ENCODE peak calls at places on chromosome 17, in eight cellular contexts. One of them, this sample, is unnamed.

GRCh38 chr17:69314246-69315030 is 12.5 kb downstream of the ABCA5 start:
- DNase-seq in mucosa of descending colon: no peak
- DNase-seq in skeletal muscle cell: no peak
- DNase-seq in heart right ventricle: no peak
- DNase-seq in uterus: no peak
- DNase-seq in HL-60: no peak
- DNase-seq in left ventricle myocardium inferior: no peak
- DNase-seq in SJSA1: no peak
- DNase-seq in this sample: no peak

GRCh38 chr17:17628388-17629008 is 37.0 kb upstream of the PEMT start:
- DNase-seq in mucosa of descending colon: peak; percentile 65
- DNase-seq in skeletal muscle cell: no peak
- DNase-seq in heart right ventricle: no peak
- DNase-seq in uterus: no peak
- DNase-seq in HL-60: no peak
- DNase-seq in left ventricle myocardium inferior: no peak
- DNase-seq in SJSA1: no peak
- DNase-seq in this sample: no peak

GRCh38 chr17:8499171-8499570 is 63.5 kb downstream of the NDEL1 start:
- DNase-seq in mucosa of descending colon: no peak
- DNase-seq in skeletal muscle cell: no peak
- DNase-seq in heart right ventricle: no peak
- DNase-seq in uterus: no peak
- DNase-seq in HL-60: no peak
- DNase-seq in left ventricle myocardium inferior: no peak
- DNase-seq in SJSA1: no peak
- DNase-seq in this sample: no peak

GRCh38 chr17:49290690-49291326 is 60.2 kb upstream of the PHOSPHO1 start:
- DNase-seq in mucosa of descending colon: peak; percentile 55
- DNase-seq in skeletal muscle cell: peak; percentile 4
- DNase-seq in heart right ventricle: peak; percentile 17
- DNase-seq in uterus: no peak
- DNase-seq in HL-60: no peak
- DNase-seq in left ventricle myocardium inferior: no peak
- DNase-seq in SJSA1: peak; percentile 24
- DNase-seq in this sample: peak; percentile 21

GRCh38 chr17:44069974-44070454 is 521 bp upstream of the G6PC3 start:
- DNase-seq in mucosa of descending colon: no peak
- DNase-seq in skeletal muscle cell: no peak
- DNase-seq in heart right ventricle: no peak
- DNase-seq in uterus: no peak
- DNase-seq in HL-60: no peak
- DNase-seq in left ventricle myocardium inferior: no peak
- DNase-seq in SJSA1: no peak
- DNase-seq in this sample: peak; percentile 11

GRCh38 chr17:38455288-38455915 is 27.1 kb downstream of the ARHGAP23 start:
- DNase-seq in mucosa of descending colon: no peak
- DNase-seq in skeletal muscle cell: no peak
- DNase-seq in heart right ventricle: no peak
- DNase-seq in uterus: no peak
- DNase-seq in HL-60: no peak
- DNase-seq in left ventricle myocardium inferior: no peak
- DNase-seq in SJSA1: peak; percentile 49
- DNase-seq in this sample: no peak

GRCh38 chr17:16937431-16937830 is 34.5 kb downstream of the TNFRSF13B start:
- DNase-seq in mucosa of descending colon: no peak
- DNase-seq in skeletal muscle cell: no peak
- DNase-seq in heart right ventricle: no peak
- DNase-seq in uterus: no peak
- DNase-seq in HL-60: no peak
- DNase-seq in left ventricle myocardium inferior: peak; percentile 3
- DNase-seq in SJSA1: no peak
- DNase-seq in this sample: no peak

GRCh38 chr17:83195330-83196087 is 116.1 kb downstream of the METRNL start:
- DNase-seq in mucosa of descending colon: no peak
- DNase-seq in skeletal muscle cell: no peak
- DNase-seq in heart right ventricle: no peak
- DNase-seq in uterus: peak; percentile 36
- DNase-seq in HL-60: no peak
- DNase-seq in left ventricle myocardium inferior: peak; percentile 60
- DNase-seq in SJSA1: peak; percentile 69
- DNase-seq in this sample: no peak

GRCh38 chr17:37438141-37438540 is 31.5 kb downstream of the TADA2A start:
- DNase-seq in mucosa of descending colon: no peak
- DNase-seq in skeletal muscle cell: no peak
- DNase-seq in heart right ventricle: no peak
- DNase-seq in uterus: no peak
- DNase-seq in HL-60: no peak
- DNase-seq in left ventricle myocardium inferior: no peak
- DNase-seq in SJSA1: no peak
- DNase-seq in this sample: no peak

GRCh38 chr17:38773258-38773657 is 20.7 kb downstream of the PSMB3 start:
- DNase-seq in mucosa of descending colon: no peak
- DNase-seq in skeletal muscle cell: no peak
- DNase-seq in heart right ventricle: no peak
- DNase-seq in uterus: no peak
- DNase-seq in HL-60: no peak
- DNase-seq in left ventricle myocardium inferior: no peak
- DNase-seq in SJSA1: no peak
- DNase-seq in this sample: no peak

GRCh38 chr17:1068356-1068755 is 71.4 kb downstream of the TIMM22 start:
- DNase-seq in mucosa of descending colon: no peak
- DNase-seq in skeletal muscle cell: no peak
- DNase-seq in heart right ventricle: no peak
- DNase-seq in uterus: no peak
- DNase-seq in HL-60: no peak
- DNase-seq in left ventricle myocardium inferior: no peak
- DNase-seq in SJSA1: no peak
- DNase-seq in this sample: no peak

GRCh38 chr17:31008374-31009035 is 37.7 kb downstream of the RNF135 start:
- DNase-seq in mucosa of descending colon: peak; percentile 60
- DNase-seq in skeletal muscle cell: no peak
- DNase-seq in heart right ventricle: peak; percentile 42
- DNase-seq in uterus: peak; percentile 59
- DNase-seq in HL-60: peak; percentile 38
- DNase-seq in left ventricle myocardium inferior: peak; percentile 63
- DNase-seq in SJSA1: no peak
- DNase-seq in this sample: no peak

GRCh38 chr17:44956998-44957981 is 9.7 kb upstream of the KIF18B start:
- DNase-seq in mucosa of descending colon: no peak
- DNase-seq in skeletal muscle cell: no peak
- DNase-seq in heart right ventricle: no peak
- DNase-seq in uterus: no peak
- DNase-seq in HL-60: no peak
- DNase-seq in left ventricle myocardium inferior: no peak
- DNase-seq in SJSA1: no peak
- DNase-seq in this sample: no peak

DNA sequence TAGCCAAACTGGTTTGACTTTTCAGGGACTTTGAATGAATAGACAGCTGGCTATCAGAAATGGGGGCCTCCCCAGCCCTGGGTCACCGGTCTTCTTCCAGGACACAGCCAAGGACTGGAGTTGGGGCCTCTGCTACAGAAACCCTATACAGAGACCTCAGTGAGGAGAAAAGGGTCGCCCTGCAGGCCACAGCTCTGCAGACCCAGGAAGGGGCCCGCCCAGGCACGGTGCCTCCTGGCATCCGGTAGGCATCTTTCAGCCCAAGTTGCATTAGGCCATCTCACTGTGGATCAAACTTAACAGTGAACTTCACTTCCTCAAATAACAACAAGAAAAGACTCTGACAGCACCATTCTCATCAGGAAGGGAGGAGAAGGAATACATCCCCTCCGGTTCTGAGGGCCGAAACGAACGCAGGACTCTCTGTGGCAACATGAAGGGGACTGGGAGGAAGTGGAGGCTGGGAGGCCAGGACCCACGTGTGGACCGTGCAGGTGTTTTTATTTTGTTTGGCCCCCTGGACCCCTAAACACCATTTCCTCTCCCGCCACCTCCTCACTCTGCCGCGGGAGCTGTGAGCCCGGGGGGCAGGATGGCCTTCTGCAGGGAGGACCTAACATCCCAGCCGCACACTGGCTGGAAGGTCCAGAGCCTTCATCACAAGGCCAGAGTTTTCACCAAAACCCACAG is 7.2 kb downstream of the SLC38A10 start:
- DNase-seq in mucosa of descending colon: no peak
- DNase-seq in skeletal muscle cell: no peak
- DNase-seq in heart right ventricle: no peak
- DNase-seq in uterus: no peak
- DNase-seq in HL-60: no peak
- DNase-seq in left ventricle myocardium inferior: no peak
- DNase-seq in SJSA1: no peak
- DNase-seq in this sample: no peak
- H3K4me3 ChIP-seq in mucosa of descending colon: no peak overlapping the region
- H3K4me3 ChIP-seq in skeletal muscle cell: no peak overlapping the region
- H3K4me3 ChIP-seq in heart right ventricle: no peak overlapping the region
- H3K4me3 ChIP-seq in uterus: no peak overlapping the region
- H3K4me3 ChIP-seq in HL-60: no peak overlapping the region
- H3K4me3 ChIP-seq in left ventricle myocardium inferior: no peak overlapping the region
- H3K4me3 ChIP-seq in SJSA1: no peak overlapping the region
- H3K4me3 ChIP-seq in this sample: no peak overlapping the region

GRCh38 chr17:78361227-78361683 is 1.4 kb upstream of the SOCS3 start:
- DNase-seq in mucosa of descending colon: no peak
- DNase-seq in skeletal muscle cell: no peak
- DNase-seq in heart right ventricle: no peak
- DNase-seq in uterus: no peak
- DNase-seq in HL-60: no peak
- DNase-seq in left ventricle myocardium inferior: no peak
- DNase-seq in SJSA1: no peak
- DNase-seq in this sample: no peak
- H3K4me3 ChIP-seq in mucosa of descending colon: no peak overlapping the region
- H3K4me3 ChIP-seq in skeletal muscle cell: no peak overlapping the region
- H3K4me3 ChIP-seq in heart right ventricle: peak overlapping the region; percentile 72
- H3K4me3 ChIP-seq in uterus: no peak overlapping the region
- H3K4me3 ChIP-seq in HL-60: no peak overlapping the region
- H3K4me3 ChIP-seq in left ventricle myocardium inferior: no peak overlapping the region
- H3K4me3 ChIP-seq in SJSA1: no peak overlapping the region
- H3K4me3 ChIP-seq in this sample: no peak overlapping the region

GRCh38 chr17:41546819-41547218 is 18.7 kb upstream of the KRT19 start:
- DNase-seq in mucosa of descending colon: no peak
- DNase-seq in skeletal muscle cell: no peak
- DNase-seq in heart right ventricle: no peak
- DNase-seq in uterus: no peak
- DNase-seq in HL-60: no peak
- DNase-seq in left ventricle myocardium inferior: no peak
- DNase-seq in SJSA1: no peak
- DNase-seq in this sample: no peak

GRCh38 chr17:41542357-41542756 is 14.2 kb upstream of the KRT19 start:
- DNase-seq in mucosa of descending colon: no peak
- DNase-seq in skeletal muscle cell: no peak
- DNase-seq in heart right ventricle: no peak
- DNase-seq in uterus: no peak
- DNase-seq in HL-60: no peak
- DNase-seq in left ventricle myocardium inferior: no peak
- DNase-seq in SJSA1: no peak
- DNase-seq in this sample: no peak

GRCh38 chr17:41544935-41545334 is 16.8 kb upstream of the KRT19 start:
- DNase-seq in mucosa of descending colon: no peak
- DNase-seq in skeletal muscle cell: no peak
- DNase-seq in heart right ventricle: no peak
- DNase-seq in uterus: no peak
- DNase-seq in HL-60: no peak
- DNase-seq in left ventricle myocardium inferior: no peak
- DNase-seq in SJSA1: no peak
- DNase-seq in this sample: no peak

GRCh38 chr17:41545829-41546410 is 17.8 kb upstream of the KRT19 start:
- DNase-seq in mucosa of descending colon: no peak
- DNase-seq in skeletal muscle cell: no peak
- DNase-seq in heart right ventricle: no peak
- DNase-seq in uterus: no peak
- DNase-seq in HL-60: no peak
- DNase-seq in left ventricle myocardium inferior: no peak
- DNase-seq in SJSA1: no peak
- DNase-seq in this sample: no peak

DNA sequence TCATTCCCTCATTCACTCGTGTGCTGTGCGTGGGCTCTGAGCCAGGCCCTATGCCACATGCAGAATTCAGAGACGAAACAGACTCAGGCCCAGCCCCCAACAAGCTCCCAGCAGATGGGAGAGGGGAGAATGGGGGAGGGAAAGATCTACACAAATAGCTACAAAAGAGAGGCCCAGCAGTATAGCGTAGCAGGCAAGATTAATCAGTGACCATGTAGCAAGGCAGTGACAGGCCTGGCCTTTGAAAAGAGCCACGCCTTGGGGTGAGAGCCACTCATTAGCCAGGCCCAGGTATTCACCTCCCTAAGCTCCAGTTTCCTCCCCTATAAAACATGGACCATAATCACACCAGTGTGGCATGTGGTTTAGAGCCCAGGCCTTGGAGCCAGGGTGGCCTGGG is 16.4 kb upstream of the KRT19 start:
- DNase-seq in mucosa of descending colon: peak; percentile 75
- DNase-seq in skeletal muscle cell: no peak
- DNase-seq in heart right ventricle: no peak
- DNase-seq in uterus: no peak
- DNase-seq in HL-60: no peak
- DNase-seq in left ventricle myocardium inferior: no peak
- DNase-seq in SJSA1: no peak
- DNase-seq in this sample: no peak
- H3K4me3 ChIP-seq in mucosa of descending colon: no peak overlapping the region
- H3K4me3 ChIP-seq in skeletal muscle cell: no peak overlapping the region
- H3K4me3 ChIP-seq in heart right ventricle: no peak overlapping the region
- H3K4me3 ChIP-seq in uterus: no peak overlapping the region
- H3K4me3 ChIP-seq in HL-60: no peak overlapping the region
- H3K4me3 ChIP-seq in left ventricle myocardium inferior: no peak overlapping the region
- H3K4me3 ChIP-seq in SJSA1: no peak overlapping the region
- H3K4me3 ChIP-seq in this sample: no peak overlapping the region

GRCh38 chr17:64411999-64412771 is 21.5 kb upstream of the PECAM1 start:
- DNase-seq in mucosa of descending colon: peak; percentile 27
- DNase-seq in skeletal muscle cell: no peak
- DNase-seq in heart right ventricle: peak; percentile 73
- DNase-seq in uterus: peak; percentile 20
- DNase-seq in HL-60: peak; percentile 57
- DNase-seq in left ventricle myocardium inferior: peak; percentile 59
- DNase-seq in SJSA1: no peak
- DNase-seq in this sample: no peak
- H3K4me3 ChIP-seq in mucosa of descending colon: no peak overlapping the region
- H3K4me3 ChIP-seq in skeletal muscle cell: no peak overlapping the region
- H3K4me3 ChIP-seq in heart right ventricle: peak overlapping the region; percentile 39
- H3K4me3 ChIP-seq in uterus: no peak overlapping the region
- H3K4me3 ChIP-seq in HL-60: peak overlapping the region; percentile 23
- H3K4me3 ChIP-seq in left ventricle myocardium inferior: peak overlapping the region; percentile 42
- H3K4me3 ChIP-seq in SJSA1: no peak overlapping the region
- H3K4me3 ChIP-seq in this sample: peak overlapping the region; percentile 22